ENCODE peak calls at places on chromosomes 4 and X, in eight cellular contexts. One of them, this sample, is unnamed.

GRCh38 chr4:141375855-141376254 is 155.2 kb downstream of the ZNF330 start:
- DNase-seq in RWPE1: peak
- DNase-seq in hepatocyte: peak
- DNase-seq in left ventricle myocardium inferior: no peak
- DNase-seq in CD4-positive, alpha-beta T cell: no peak
- DNase-seq in GM12878: no peak
- DNase-seq in GM23248: peak
- DNase-seq in CD4-positive, CD25-positive, alpha-beta regulatory T cell: no peak
- DNase-seq in this sample: no peak

GRCh38 chrX:17822351-17822750 is 38.7 kb downstream of the RAI2 start:
- DNase-seq in hepatocyte: no peak
- DNase-seq in RWPE1: no peak
- DNase-seq in CD4-positive, CD25-positive, alpha-beta regulatory T cell: no peak
- DNase-seq in left ventricle myocardium inferior: no peak
- DNase-seq in GM12878: no peak
- DNase-seq in CD4-positive, alpha-beta T cell: no peak
- DNase-seq in GM23248: peak
- DNase-seq in this sample: no peak

GRCh38 chrX:107823456-107823855 is 2.2 kb upstream of the MID2 start:
- DNase-seq in GM12878: no peak
- DNase-seq in CD4-positive, CD25-positive, alpha-beta regulatory T cell: no peak
- DNase-seq in CD4-positive, alpha-beta T cell: no peak
- DNase-seq in RWPE1: no peak
- DNase-seq in left ventricle myocardium inferior: no peak
- DNase-seq in GM23248: peak
- DNase-seq in hepatocyte: no peak
- DNase-seq in this sample: no peak

GRCh38 chr4:184961693-184962092 is 56.6 kb upstream of the HELT start:
- DNase-seq in CD4-positive, alpha-beta T cell: no peak
- DNase-seq in RWPE1: no peak
- DNase-seq in GM12878: no peak
- DNase-seq in left ventricle myocardium inferior: no peak
- DNase-seq in GM23248: no peak
- DNase-seq in hepatocyte: no peak
- DNase-seq in CD4-positive, CD25-positive, alpha-beta regulatory T cell: no peak
- DNase-seq in this sample: no peak

GRCh38 chrX:154730271-154730883 is 20.5 kb downstream of the GAB3 start:
- DNase-seq in left ventricle myocardium inferior: peak
- DNase-seq in CD4-positive, alpha-beta T cell: no peak
- DNase-seq in CD4-positive, CD25-positive, alpha-beta regulatory T cell: no peak
- DNase-seq in hepatocyte: no peak
- DNase-seq in RWPE1: no peak
- DNase-seq in GM23248: peak
- DNase-seq in GM12878: no peak
- DNase-seq in this sample: peak

GRCh38 chr4:137768196-137768595 is 235.9 kb upstream of the PCDH18 start:
- DNase-seq in CD4-positive, alpha-beta T cell: no peak
- DNase-seq in CD4-positive, CD25-positive, alpha-beta regulatory T cell: no peak
- DNase-seq in left ventricle myocardium inferior: no peak
- DNase-seq in RWPE1: no peak
- DNase-seq in GM23248: peak
- DNase-seq in GM12878: no peak
- DNase-seq in hepatocyte: no peak
- DNase-seq in this sample: no peak

GRCh38 chrX:48508400-48509244 is at the start of gene PORCN:
- DNase-seq in CD4-positive, CD25-positive, alpha-beta regulatory T cell: peak
- DNase-seq in left ventricle myocardium inferior: peak
- DNase-seq in GM12878: peak
- DNase-seq in RWPE1: peak
- DNase-seq in GM23248: peak
- DNase-seq in hepatocyte: peak
- DNase-seq in CD4-positive, alpha-beta T cell: peak
- DNase-seq in this sample: peak

GRCh38 chr4:183878571-183878970 is 26.5 kb upstream of the STOX2 start:
- DNase-seq in RWPE1: no peak
- DNase-seq in left ventricle myocardium inferior: no peak
- DNase-seq in hepatocyte: no peak
- DNase-seq in CD4-positive, CD25-positive, alpha-beta regulatory T cell: no peak
- DNase-seq in GM12878: no peak
- DNase-seq in GM23248: no peak
- DNase-seq in CD4-positive, alpha-beta T cell: no peak
- DNase-seq in this sample: no peak

GRCh38 chr4:26864904-26865303 is 4.3 kb downstream of the STIM2 start:
- DNase-seq in CD4-positive, CD25-positive, alpha-beta regulatory T cell: no peak
- DNase-seq in GM23248: no peak
- DNase-seq in RWPE1: no peak
- DNase-seq in hepatocyte: no peak
- DNase-seq in CD4-positive, alpha-beta T cell: no peak
- DNase-seq in GM12878: no peak
- DNase-seq in left ventricle myocardium inferior: no peak
- DNase-seq in this sample: no peak

GRCh38 chr4:188408244-188409067 is 269.2 kb downstream of the TRIML1 start:
- DNase-seq in left ventricle myocardium inferior: no peak
- DNase-seq in hepatocyte: peak
- DNase-seq in CD4-positive, alpha-beta T cell: no peak
- DNase-seq in GM12878: no peak
- DNase-seq in GM23248: peak
- DNase-seq in CD4-positive, CD25-positive, alpha-beta regulatory T cell: no peak
- DNase-seq in RWPE1: no peak
- DNase-seq in this sample: no peak

GRCh38 chr4:173288296-173288695 is 45.9 kb downstream of the HMGB2 start:
- DNase-seq in RWPE1: peak
- DNase-seq in GM12878: peak
- DNase-seq in GM23248: peak
- DNase-seq in hepatocyte: peak
- DNase-seq in CD4-positive, alpha-beta T cell: peak
- DNase-seq in left ventricle myocardium inferior: peak
- DNase-seq in CD4-positive, CD25-positive, alpha-beta regulatory T cell: peak
- DNase-seq in this sample: no peak

GRCh38 chrX:18884916-18885315 is 99.0 kb downstream of the PHKA2 start:
- DNase-seq in RWPE1: no peak
- DNase-seq in hepatocyte: peak
- DNase-seq in CD4-positive, alpha-beta T cell: no peak
- DNase-seq in CD4-positive, CD25-positive, alpha-beta regulatory T cell: no peak
- DNase-seq in left ventricle myocardium inferior: no peak
- DNase-seq in GM23248: peak
- DNase-seq in GM12878: no peak
- DNase-seq in this sample: no peak

GRCh38 chrX:18886344-18887161 is 97.4 kb downstream of the PHKA2 start:
- DNase-seq in GM12878: peak
- DNase-seq in GM23248: peak
- DNase-seq in RWPE1: no peak
- DNase-seq in left ventricle myocardium inferior: peak
- DNase-seq in CD4-positive, CD25-positive, alpha-beta regulatory T cell: peak
- DNase-seq in hepatocyte: peak
- DNase-seq in CD4-positive, alpha-beta T cell: peak
- DNase-seq in this sample: peak

GRCh38 chrX:18886005-18886343 is 97.9 kb downstream of the PHKA2 start:
- DNase-seq in CD4-positive, CD25-positive, alpha-beta regulatory T cell: no peak
- DNase-seq in GM23248: no peak
- DNase-seq in GM12878: no peak
- DNase-seq in left ventricle myocardium inferior: no peak
- DNase-seq in RWPE1: no peak
- DNase-seq in CD4-positive, alpha-beta T cell: no peak
- DNase-seq in hepatocyte: no peak
- DNase-seq in this sample: no peak

GRCh38 chrX:18883961-18884765 is 99.8 kb downstream of the PHKA2 start:
- DNase-seq in GM23248: no peak
- DNase-seq in GM12878: no peak
- DNase-seq in hepatocyte: no peak
- DNase-seq in CD4-positive, alpha-beta T cell: no peak
- DNase-seq in RWPE1: no peak
- DNase-seq in CD4-positive, CD25-positive, alpha-beta regulatory T cell: no peak
- DNase-seq in left ventricle myocardium inferior: no peak
- DNase-seq in this sample: no peak

DNA sequence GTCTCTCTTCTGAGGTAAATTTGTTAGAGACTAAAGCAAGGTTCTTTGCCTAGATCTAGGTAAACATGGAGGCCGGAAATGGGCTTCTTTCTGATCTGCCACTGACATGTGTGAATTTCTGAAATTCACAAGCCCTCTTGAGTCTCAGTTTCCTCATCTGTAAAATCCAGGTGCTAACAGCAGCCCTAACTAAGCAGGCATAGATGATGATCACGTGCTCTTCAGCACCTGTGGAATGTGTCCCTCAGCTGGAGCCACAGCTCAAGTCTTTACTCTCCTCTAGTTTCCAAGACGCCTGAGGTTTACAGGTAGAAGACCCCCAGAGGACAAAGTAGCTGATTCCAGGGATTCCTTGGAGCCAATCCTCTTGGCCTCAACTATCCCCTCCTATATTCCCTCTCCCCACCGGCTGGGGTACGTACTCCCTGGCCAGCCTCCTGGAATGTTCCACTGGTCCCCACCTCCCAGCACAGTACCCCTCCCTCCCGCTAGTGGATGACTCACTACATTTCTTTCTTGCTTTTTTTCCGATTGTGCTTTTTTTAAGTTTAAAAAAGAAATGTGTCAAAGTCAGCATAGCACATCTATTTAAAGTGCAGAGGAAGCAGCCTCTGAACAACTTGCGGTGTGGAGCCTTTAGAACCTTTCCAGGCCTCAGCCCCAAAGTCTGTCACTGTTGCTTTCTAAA is 98.5 kb downstream of the PHKA2 start:
- DNase-seq in CD4-positive, CD25-positive, alpha-beta regulatory T cell: peak
- DNase-seq in left ventricle myocardium inferior: no peak
- DNase-seq in GM12878: peak
- DNase-seq in GM23248: peak
- DNase-seq in hepatocyte: peak
- DNase-seq in CD4-positive, alpha-beta T cell: no peak
- DNase-seq in RWPE1: no peak
- DNase-seq in this sample: no peak
- H3K27ac ChIP-seq in CD4-positive, CD25-positive, alpha-beta regulatory T cell: peak
- H3K27ac ChIP-seq in left ventricle myocardium inferior: peak
- H3K27ac ChIP-seq in GM12878: peak
- H3K27ac ChIP-seq in GM23248: no peak
- H3K27ac ChIP-seq in hepatocyte: peak
- H3K27ac ChIP-seq in CD4-positive, alpha-beta T cell: peak
- H3K27ac ChIP-seq in RWPE1: peak
- H3K27ac ChIP-seq in this sample: peak

GRCh38 chr4:169274033-169274432 is 3.3 kb upstream of the SH3RF1 start:
- DNase-seq in hepatocyte: no peak
- DNase-seq in CD4-positive, CD25-positive, alpha-beta regulatory T cell: no peak
- DNase-seq in GM12878: no peak
- DNase-seq in left ventricle myocardium inferior: no peak
- DNase-seq in RWPE1: no peak
- DNase-seq in GM23248: no peak
- DNase-seq in CD4-positive, alpha-beta T cell: no peak
- DNase-seq in this sample: no peak

GRCh38 chr4:169272265-169272886 is 1.6 kb upstream of the SH3RF1 start:
- DNase-seq in hepatocyte: no peak
- DNase-seq in RWPE1: no peak
- DNase-seq in GM12878: peak
- DNase-seq in GM23248: peak
- DNase-seq in CD4-positive, CD25-positive, alpha-beta regulatory T cell: no peak
- DNase-seq in left ventricle myocardium inferior: no peak
- DNase-seq in CD4-positive, alpha-beta T cell: no peak
- DNase-seq in this sample: no peak

GRCh38 chr4:169270810-169271691 is at the start of gene SH3RF1:
- DNase-seq in CD4-positive, alpha-beta T cell: no peak
- DNase-seq in CD4-positive, CD25-positive, alpha-beta regulatory T cell: no peak
- DNase-seq in hepatocyte: peak
- DNase-seq in GM23248: peak
- DNase-seq in RWPE1: peak
- DNase-seq in GM12878: no peak
- DNase-seq in left ventricle myocardium inferior: peak
- DNase-seq in this sample: peak

GRCh38 chr4:169270156-169270809 is 473 bp downstream of the SH3RF1 start:
- DNase-seq in CD4-positive, alpha-beta T cell: no peak
- DNase-seq in hepatocyte: peak
- DNase-seq in CD4-positive, CD25-positive, alpha-beta regulatory T cell: no peak
- DNase-seq in RWPE1: peak
- DNase-seq in GM12878: no peak
- DNase-seq in GM23248: peak
- DNase-seq in left ventricle myocardium inferior: peak
- DNase-seq in this sample: peak

DNA sequence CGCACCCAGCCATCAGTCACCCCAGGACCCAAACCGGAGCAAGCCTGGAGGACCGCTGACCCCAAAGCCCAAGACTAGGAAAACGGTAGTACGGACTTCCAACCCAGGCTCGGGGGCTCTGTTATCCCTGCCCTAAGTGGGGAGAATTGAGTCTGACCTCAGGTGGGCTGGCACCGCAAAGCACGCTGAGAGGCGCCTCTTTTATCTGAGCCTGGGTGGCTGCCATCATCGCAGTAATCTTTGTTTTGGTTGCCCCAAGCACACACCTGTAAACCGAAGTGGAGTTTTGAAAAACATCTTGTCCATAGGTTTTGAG is 894 bp upstream of the SH3RF1 start:
- DNase-seq in GM23248: no peak
- DNase-seq in hepatocyte: no peak
- DNase-seq in left ventricle myocardium inferior: no peak
- DNase-seq in CD4-positive, alpha-beta T cell: no peak
- DNase-seq in GM12878: no peak
- DNase-seq in RWPE1: no peak
- DNase-seq in CD4-positive, CD25-positive, alpha-beta regulatory T cell: no peak
- DNase-seq in this sample: no peak
- H3K27ac ChIP-seq in GM23248: peak
- H3K27ac ChIP-seq in hepatocyte: peak
- H3K27ac ChIP-seq in left ventricle myocardium inferior: peak
- H3K27ac ChIP-seq in CD4-positive, alpha-beta T cell: no peak
- H3K27ac ChIP-seq in GM12878: peak
- H3K27ac ChIP-seq in RWPE1: peak
- H3K27ac ChIP-seq in CD4-positive, CD25-positive, alpha-beta regulatory T cell: no peak
- H3K27ac ChIP-seq in this sample: peak

GRCh38 chrX:19897087-19897486 is 9.7 kb upstream of the SH3KBP1 start:
- DNase-seq in hepatocyte: no peak
- DNase-seq in CD4-positive, CD25-positive, alpha-beta regulatory T cell: no peak
- DNase-seq in left ventricle myocardium inferior: no peak
- DNase-seq in CD4-positive, alpha-beta T cell: no peak
- DNase-seq in GM12878: no peak
- DNase-seq in GM23248: no peak
- DNase-seq in RWPE1: no peak
- DNase-seq in this sample: no peak
- H3K27ac ChIP-seq in hepatocyte: no peak
- H3K27ac ChIP-seq in CD4-positive, CD25-positive, alpha-beta regulatory T cell: no peak
- H3K27ac ChIP-seq in left ventricle myocardium inferior: no peak
- H3K27ac ChIP-seq in CD4-positive, alpha-beta T cell: no peak
- H3K27ac ChIP-seq in GM12878: no peak
- H3K27ac ChIP-seq in GM23248: no peak
- H3K27ac ChIP-seq in RWPE1: no peak
- H3K27ac ChIP-seq in this sample: no peak

DNA sequence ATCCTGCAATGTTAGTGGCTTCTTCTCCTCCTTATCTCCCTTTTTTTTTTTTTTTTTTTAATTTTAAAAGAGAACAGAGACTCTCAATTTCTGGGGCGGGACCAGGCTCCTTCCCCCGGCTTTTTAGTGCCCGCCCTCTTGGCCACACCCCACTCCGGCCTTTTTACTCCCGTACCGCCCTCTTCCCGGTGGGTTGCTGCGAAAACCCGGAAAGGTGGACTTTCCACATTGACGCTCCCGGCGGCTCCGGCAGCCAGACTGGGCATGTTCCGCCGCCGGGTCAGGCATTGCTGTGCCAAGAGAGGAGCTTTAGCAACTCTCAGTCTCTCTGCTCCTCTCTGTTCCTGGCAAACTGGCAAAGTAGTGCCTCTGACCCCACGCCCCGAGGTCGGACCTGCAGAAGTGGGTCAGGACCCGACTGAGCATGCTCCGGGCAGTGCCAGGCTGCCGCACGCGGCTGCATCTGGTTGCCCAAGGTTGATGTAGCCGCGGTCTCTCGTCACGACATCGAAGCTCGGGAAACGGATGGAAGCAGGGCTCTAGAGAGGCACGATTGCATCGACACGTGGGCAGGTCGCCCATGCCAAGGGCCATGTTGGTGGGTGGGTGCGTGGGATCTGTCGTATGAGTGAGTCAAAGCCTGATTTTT is 1.1 kb upstream of the MFAP3L start:
- DNase-seq in CD4-positive, alpha-beta T cell: peak
- DNase-seq in left ventricle myocardium inferior: peak
- DNase-seq in hepatocyte: peak
- DNase-seq in GM12878: peak
- DNase-seq in GM23248: peak
- DNase-seq in CD4-positive, CD25-positive, alpha-beta regulatory T cell: peak
- DNase-seq in RWPE1: peak
- DNase-seq in this sample: peak
- H3K27ac ChIP-seq in CD4-positive, alpha-beta T cell: no peak
- H3K27ac ChIP-seq in left ventricle myocardium inferior: peak
- H3K27ac ChIP-seq in hepatocyte: peak
- H3K27ac ChIP-seq in GM12878: no peak
- H3K27ac ChIP-seq in GM23248: peak
- H3K27ac ChIP-seq in CD4-positive, CD25-positive, alpha-beta regulatory T cell: no peak
- H3K27ac ChIP-seq in RWPE1: peak
- H3K27ac ChIP-seq in this sample: peak

This sample was measured in kidney.